ENCODE peak calls at places on chromosomes 12 and 14, in ten cellular contexts. One of them, this sample, is unnamed.

GRCh38 chr14:24366664-24367505 is 1.1 kb upstream of the NFATC4 start:
- DNase-seq in transverse colon: peak; percentile 94
- DNase-seq in NT2/D1: peak; percentile 83
- DNase-seq in iPS DF 6.9: peak; percentile 81
- DNase-seq in left ventricle myocardium inferior: peak; percentile 90
- DNase-seq in right cardiac atrium: peak; percentile 97
- DNase-seq in psoas muscle: peak; percentile 88
- DNase-seq in right lobe of liver: peak; percentile 58
- DNase-seq in OCI-LY7: peak; percentile 98
- DNase-seq in mesenchymal stem cell: peak; percentile 97
- DNase-seq in this sample: peak; percentile 91

GRCh38 chr14:87066221-87066817 is 926.7 kb downstream of the GALC start:
- DNase-seq in NT2/D1: no peak
- DNase-seq in psoas muscle: no peak
- DNase-seq in OCI-LY7: peak; percentile 59
- DNase-seq in right lobe of liver: no peak
- DNase-seq in transverse colon: no peak
- DNase-seq in right cardiac atrium: no peak
- DNase-seq in mesenchymal stem cell: peak; percentile 3
- DNase-seq in iPS DF 6.9: no peak
- DNase-seq in left ventricle myocardium inferior: no peak
- DNase-seq in this sample: no peak

GRCh38 chr12:110347767-110348166 is 55.7 kb downstream of the ANAPC7 start:
- DNase-seq in transverse colon: no peak
- DNase-seq in psoas muscle: no peak
- DNase-seq in right lobe of liver: no peak
- DNase-seq in left ventricle myocardium inferior: no peak
- DNase-seq in OCI-LY7: no peak
- DNase-seq in right cardiac atrium: no peak
- DNase-seq in iPS DF 6.9: no peak
- DNase-seq in mesenchymal stem cell: no peak
- DNase-seq in NT2/D1: no peak
- DNase-seq in this sample: no peak

GRCh38 chr14:88063807-88064206 is 58.9 kb downstream of the GPR65 start:
- DNase-seq in transverse colon: no peak
- DNase-seq in iPS DF 6.9: no peak
- DNase-seq in right lobe of liver: no peak
- DNase-seq in OCI-LY7: no peak
- DNase-seq in NT2/D1: no peak
- DNase-seq in left ventricle myocardium inferior: no peak
- DNase-seq in psoas muscle: no peak
- DNase-seq in mesenchymal stem cell: no peak
- DNase-seq in right cardiac atrium: no peak
- DNase-seq in this sample: no peak

GRCh38 chr14:75559451-75560187 is 18.8 kb upstream of the FLVCR2 start:
- DNase-seq in right cardiac atrium: no peak
- DNase-seq in transverse colon: no peak
- DNase-seq in right lobe of liver: peak; percentile 56
- DNase-seq in OCI-LY7: no peak
- DNase-seq in left ventricle myocardium inferior: no peak
- DNase-seq in psoas muscle: peak; percentile 24
- DNase-seq in mesenchymal stem cell: peak; percentile 57
- DNase-seq in iPS DF 6.9: no peak
- DNase-seq in NT2/D1: no peak
- DNase-seq in this sample: peak; percentile 73

GRCh38 chr14:95185452-95186392 is 28.4 kb upstream of the DICER1 start:
- DNase-seq in right cardiac atrium: peak; percentile 74
- DNase-seq in right lobe of liver: peak; percentile 68
- DNase-seq in left ventricle myocardium inferior: peak; percentile 61
- DNase-seq in mesenchymal stem cell: peak; percentile 76
- DNase-seq in iPS DF 6.9: no peak
- DNase-seq in psoas muscle: peak; percentile 35
- DNase-seq in OCI-LY7: no peak
- DNase-seq in transverse colon: peak; percentile 53
- DNase-seq in NT2/D1: no peak
- DNase-seq in this sample: peak; percentile 68

GRCh38 chr14:99420711-99421110 is 59.9 kb downstream of the SETD3 start:
- DNase-seq in left ventricle myocardium inferior: no peak
- DNase-seq in iPS DF 6.9: no peak
- DNase-seq in right cardiac atrium: no peak
- DNase-seq in psoas muscle: no peak
- DNase-seq in transverse colon: peak; percentile 55
- DNase-seq in right lobe of liver: no peak
- DNase-seq in NT2/D1: no peak
- DNase-seq in mesenchymal stem cell: no peak
- DNase-seq in OCI-LY7: no peak
- DNase-seq in this sample: peak; percentile 67

GRCh38 chr14:33812181-33812580 is 138.7 kb downstream of the EGLN3 start:
- DNase-seq in mesenchymal stem cell: no peak
- DNase-seq in right lobe of liver: no peak
- DNase-seq in NT2/D1: no peak
- DNase-seq in transverse colon: no peak
- DNase-seq in OCI-LY7: no peak
- DNase-seq in left ventricle myocardium inferior: no peak
- DNase-seq in psoas muscle: no peak
- DNase-seq in right cardiac atrium: no peak
- DNase-seq in iPS DF 6.9: no peak
- DNase-seq in this sample: no peak

GRCh38 chr12:23964812-23965211 is 15.3 kb upstream of the SOX5 start:
- DNase-seq in psoas muscle: no peak
- DNase-seq in right lobe of liver: no peak
- DNase-seq in NT2/D1: no peak
- DNase-seq in right cardiac atrium: peak; percentile 16
- DNase-seq in mesenchymal stem cell: no peak
- DNase-seq in left ventricle myocardium inferior: no peak
- DNase-seq in iPS DF 6.9: no peak
- DNase-seq in OCI-LY7: no peak
- DNase-seq in transverse colon: no peak
- DNase-seq in this sample: no peak

GRCh38 chr14:102321456-102322101 is 2.0 kb downstream of the ZNF839 start:
- DNase-seq in iPS DF 6.9: no peak
- DNase-seq in right cardiac atrium: no peak
- DNase-seq in NT2/D1: no peak
- DNase-seq in psoas muscle: no peak
- DNase-seq in OCI-LY7: no peak
- DNase-seq in left ventricle myocardium inferior: no peak
- DNase-seq in mesenchymal stem cell: no peak
- DNase-seq in transverse colon: no peak
- DNase-seq in right lobe of liver: no peak
- DNase-seq in this sample: no peak

GRCh38 chr12:113297621-113298471 is 37.1 kb downstream of the SLC8B1 start:
- DNase-seq in psoas muscle: peak; percentile 14
- DNase-seq in right lobe of liver: peak; percentile 74
- DNase-seq in NT2/D1: no peak
- DNase-seq in left ventricle myocardium inferior: no peak
- DNase-seq in iPS DF 6.9: no peak
- DNase-seq in transverse colon: no peak
- DNase-seq in mesenchymal stem cell: no peak
- DNase-seq in right cardiac atrium: peak; percentile 57
- DNase-seq in OCI-LY7: no peak
- DNase-seq in this sample: no peak

GRCh38 chr12:26633591-26634210 is 199.3 kb downstream of the ITPR2 start:
- DNase-seq in right cardiac atrium: no peak
- DNase-seq in right lobe of liver: no peak
- DNase-seq in mesenchymal stem cell: peak; percentile 60
- DNase-seq in transverse colon: no peak
- DNase-seq in NT2/D1: no peak
- DNase-seq in left ventricle myocardium inferior: no peak
- DNase-seq in iPS DF 6.9: no peak
- DNase-seq in OCI-LY7: no peak
- DNase-seq in psoas muscle: no peak
- DNase-seq in this sample: no peak

GRCh38 chr14:34064349-34064748 is 113.5 kb upstream of the EGLN3 start:
- DNase-seq in right cardiac atrium: peak; percentile 73
- DNase-seq in mesenchymal stem cell: no peak
- DNase-seq in right lobe of liver: no peak
- DNase-seq in left ventricle myocardium inferior: peak; percentile 57
- DNase-seq in iPS DF 6.9: no peak
- DNase-seq in psoas muscle: peak; percentile 66
- DNase-seq in NT2/D1: no peak
- DNase-seq in transverse colon: peak; percentile 31
- DNase-seq in OCI-LY7: no peak
- DNase-seq in this sample: peak; percentile 39

GRCh38 chr12:124544311-124544970 is 23.0 kb downstream of the NCOR2 start:
- DNase-seq in left ventricle myocardium inferior: no peak
- DNase-seq in right lobe of liver: no peak
- DNase-seq in transverse colon: no peak
- DNase-seq in psoas muscle: no peak
- DNase-seq in OCI-LY7: no peak
- DNase-seq in NT2/D1: no peak
- DNase-seq in right cardiac atrium: peak; percentile 64
- DNase-seq in mesenchymal stem cell: peak; percentile 65
- DNase-seq in iPS DF 6.9: no peak
- DNase-seq in this sample: no peak

GRCh38 chr12:124543591-124544310 is 23.7 kb downstream of the NCOR2 start:
- DNase-seq in psoas muscle: no peak
- DNase-seq in OCI-LY7: peak; percentile 61
- DNase-seq in mesenchymal stem cell: peak; percentile 76
- DNase-seq in transverse colon: no peak
- DNase-seq in NT2/D1: no peak
- DNase-seq in right lobe of liver: no peak
- DNase-seq in iPS DF 6.9: no peak
- DNase-seq in right cardiac atrium: peak; percentile 68
- DNase-seq in left ventricle myocardium inferior: no peak
- DNase-seq in this sample: no peak

GRCh38 chr12:124542021-124542941 is 25.1 kb downstream of the NCOR2 start:
- DNase-seq in iPS DF 6.9: no peak
- DNase-seq in NT2/D1: no peak
- DNase-seq in right lobe of liver: no peak
- DNase-seq in right cardiac atrium: peak; percentile 61
- DNase-seq in transverse colon: no peak
- DNase-seq in psoas muscle: no peak
- DNase-seq in left ventricle myocardium inferior: no peak
- DNase-seq in OCI-LY7: no peak
- DNase-seq in mesenchymal stem cell: no peak
- DNase-seq in this sample: no peak

GRCh38 chr12:124544983-124545382 is 22.4 kb downstream of the NCOR2 start:
- DNase-seq in transverse colon: no peak
- DNase-seq in right lobe of liver: no peak
- DNase-seq in NT2/D1: no peak
- DNase-seq in mesenchymal stem cell: no peak
- DNase-seq in psoas muscle: no peak
- DNase-seq in left ventricle myocardium inferior: no peak
- DNase-seq in iPS DF 6.9: no peak
- DNase-seq in OCI-LY7: no peak
- DNase-seq in right cardiac atrium: peak; percentile 53
- DNase-seq in this sample: no peak

GRCh38 chr12:124543052-124543590 is 24.3 kb downstream of the NCOR2 start:
- DNase-seq in left ventricle myocardium inferior: no peak
- DNase-seq in right lobe of liver: no peak
- DNase-seq in mesenchymal stem cell: peak; percentile 81
- DNase-seq in right cardiac atrium: peak; percentile 70
- DNase-seq in NT2/D1: no peak
- DNase-seq in transverse colon: no peak
- DNase-seq in psoas muscle: no peak
- DNase-seq in OCI-LY7: peak; percentile 74
- DNase-seq in iPS DF 6.9: no peak
- DNase-seq in this sample: no peak
- H3K4me1 ChIP-seq in left ventricle myocardium inferior: peaks cover 72% of the 10 kb centered on the region
- H3K4me1 ChIP-seq in right lobe of liver: no peaks in the 10 kb centered on the region
- H3K4me1 ChIP-seq in mesenchymal stem cell: peaks cover 76% of the 10 kb centered on the region
- H3K4me1 ChIP-seq in right cardiac atrium: peaks cover 31% of the 10 kb centered on the region
- H3K4me1 ChIP-seq in NT2/D1: peaks cover 58% of the 10 kb centered on the region
- H3K4me1 ChIP-seq in transverse colon: peaks cover 70% of the 10 kb centered on the region
- H3K4me1 ChIP-seq in psoas muscle: peaks cover 62% of the 10 kb centered on the region
- H3K4me1 ChIP-seq in OCI-LY7: peaks cover 36% of the 10 kb centered on the region
- H3K4me1 ChIP-seq in iPS DF 6.9: peaks cover 31% of the 10 kb centered on the region
- H3K4me1 ChIP-seq in this sample: peaks cover 48% of the 10 kb centered on the region

GRCh38 chr12:48868446-48868845 is 2.8 kb upstream of the RND1 start:
- DNase-seq in iPS DF 6.9: no peak
- DNase-seq in OCI-LY7: no peak
- DNase-seq in left ventricle myocardium inferior: no peak
- DNase-seq in psoas muscle: no peak
- DNase-seq in mesenchymal stem cell: no peak
- DNase-seq in transverse colon: no peak
- DNase-seq in NT2/D1: no peak
- DNase-seq in right lobe of liver: no peak
- DNase-seq in right cardiac atrium: no peak
- DNase-seq in this sample: no peak
- H3K4me1 ChIP-seq in iPS DF 6.9: peaks cover under 1% of the 10 kb centered on the region
- H3K4me1 ChIP-seq in OCI-LY7: peaks cover 21% of the 10 kb centered on the region
- H3K4me1 ChIP-seq in left ventricle myocardium inferior: peaks cover 14% of the 10 kb centered on the region
- H3K4me1 ChIP-seq in psoas muscle: peaks cover 4% of the 10 kb centered on the region
- H3K4me1 ChIP-seq in mesenchymal stem cell: peaks cover 9% of the 10 kb centered on the region
- H3K4me1 ChIP-seq in transverse colon: peaks cover 16% of the 10 kb centered on the region
- H3K4me1 ChIP-seq in NT2/D1: peaks cover 9% of the 10 kb centered on the region
- H3K4me1 ChIP-seq in right lobe of liver: no peaks in the 10 kb centered on the region
- H3K4me1 ChIP-seq in right cardiac atrium: no peaks in the 10 kb centered on the region
- H3K4me1 ChIP-seq in this sample: no peaks in the 10 kb centered on the region

DNA sequence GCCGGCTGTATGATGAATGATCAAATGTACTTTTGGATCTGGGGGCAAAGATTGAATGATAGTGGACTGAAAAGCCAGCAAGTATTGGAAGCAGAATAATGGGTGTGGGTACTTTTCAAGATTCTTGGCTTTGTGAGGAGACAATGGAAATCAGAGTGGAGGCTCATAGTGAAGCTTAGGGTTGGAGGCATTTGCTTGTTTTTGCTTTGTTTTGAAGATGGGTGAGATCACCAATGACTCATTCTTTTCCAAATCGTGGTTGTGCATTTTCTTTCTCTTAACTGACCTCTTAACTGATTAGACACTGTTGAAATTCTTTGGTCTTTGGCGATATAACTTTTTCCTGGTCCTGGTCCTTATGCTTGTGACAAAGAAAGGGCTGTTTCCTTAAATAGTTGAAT is 54.4 kb downstream of the PELI2 start:
- DNase-seq in right cardiac atrium: no peak
- DNase-seq in OCI-LY7: no peak
- DNase-seq in left ventricle myocardium inferior: no peak
- DNase-seq in NT2/D1: peak; percentile 51
- DNase-seq in transverse colon: no peak
- DNase-seq in right lobe of liver: no peak
- DNase-seq in mesenchymal stem cell: peak; percentile 84
- DNase-seq in iPS DF 6.9: no peak
- DNase-seq in psoas muscle: no peak
- DNase-seq in this sample: no peak
- H3K4me1 ChIP-seq in right cardiac atrium: peaks cover 2% of the 10 kb centered on the region
- H3K4me1 ChIP-seq in OCI-LY7: no peaks in the 10 kb centered on the region
- H3K4me1 ChIP-seq in left ventricle myocardium inferior: peaks cover 19% of the 10 kb centered on the region
- H3K4me1 ChIP-seq in NT2/D1: no peaks in the 10 kb centered on the region
- H3K4me1 ChIP-seq in transverse colon: peaks cover 5% of the 10 kb centered on the region
- H3K4me1 ChIP-seq in right lobe of liver: no peaks in the 10 kb centered on the region
- H3K4me1 ChIP-seq in mesenchymal stem cell: peaks cover 6% of the 10 kb centered on the region
- H3K4me1 ChIP-seq in iPS DF 6.9: peaks cover 2% of the 10 kb centered on the region
- H3K4me1 ChIP-seq in psoas muscle: no peaks in the 10 kb centered on the region
- H3K4me1 ChIP-seq in this sample: peaks cover 30% of the 10 kb centered on the region

DNA sequence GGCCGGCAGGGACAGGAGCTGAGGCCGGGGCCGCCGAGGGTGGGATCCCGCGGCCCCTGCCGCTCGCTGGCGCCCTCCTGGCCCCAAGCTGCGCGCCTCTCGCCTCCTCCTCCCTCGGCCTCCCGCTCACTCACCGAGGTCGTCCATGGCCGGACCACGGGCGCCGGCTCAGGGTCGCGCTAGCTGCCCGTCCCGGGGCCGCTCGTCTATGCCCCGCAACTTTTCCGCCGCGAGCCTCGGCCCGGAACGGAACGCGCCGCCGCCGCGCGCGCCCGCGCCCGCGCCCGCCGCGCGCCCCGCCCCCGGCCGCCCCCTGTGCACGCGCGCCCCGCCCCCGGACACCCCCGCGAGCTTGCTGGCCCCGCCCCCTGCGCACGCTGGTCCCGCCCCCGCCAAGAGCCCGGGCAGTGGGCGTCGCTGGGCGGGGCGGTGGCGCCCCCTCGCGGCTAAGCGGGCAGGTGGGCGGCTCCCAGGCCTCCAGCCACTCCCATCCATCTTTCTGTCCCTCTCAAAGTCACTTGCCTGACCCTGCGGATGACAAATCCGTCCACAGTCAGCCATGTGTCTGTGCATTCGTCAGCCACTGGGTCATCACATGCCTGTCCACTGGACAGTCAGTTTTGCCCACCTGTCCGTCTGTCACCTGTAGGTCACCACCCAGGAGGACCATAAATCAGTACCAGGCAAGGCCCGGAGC is at the start of gene PXN:
- DNase-seq in psoas muscle: peak; percentile 93
- DNase-seq in NT2/D1: peak; percentile 72
- DNase-seq in iPS DF 6.9: no peak
- DNase-seq in right lobe of liver: peak; percentile 93
- DNase-seq in transverse colon: peak; percentile 93
- DNase-seq in OCI-LY7: peak; percentile 86
- DNase-seq in left ventricle myocardium inferior: peak; percentile 89
- DNase-seq in mesenchymal stem cell: peak; percentile 70
- DNase-seq in right cardiac atrium: peak; percentile 97
- DNase-seq in this sample: peak; percentile 84
- H3K4me1 ChIP-seq in psoas muscle: peaks cover 38% of the 10 kb centered on the region
- H3K4me1 ChIP-seq in NT2/D1: peaks cover 27% of the 10 kb centered on the region
- H3K4me1 ChIP-seq in iPS DF 6.9: peaks cover 10% of the 10 kb centered on the region
- H3K4me1 ChIP-seq in right lobe of liver: no peaks in the 10 kb centered on the region
- H3K4me1 ChIP-seq in transverse colon: peaks cover 41% of the 10 kb centered on the region
- H3K4me1 ChIP-seq in OCI-LY7: peaks cover 6% of the 10 kb centered on the region
- H3K4me1 ChIP-seq in left ventricle myocardium inferior: peaks cover 53% of the 10 kb centered on the region
- H3K4me1 ChIP-seq in mesenchymal stem cell: peaks cover 19% of the 10 kb centered on the region
- H3K4me1 ChIP-seq in right cardiac atrium: peaks cover 12% of the 10 kb centered on the region
- H3K4me1 ChIP-seq in this sample: peaks cover 27% of the 10 kb centered on the region